ENCODE peak calls at places on chromosome 14, in eight cellular contexts. Q is CD4-positive, CD25-positive, alpha-beta regulatory T cell; G is GDM1; C is islet precursor cell; R is MV-4-11; O is neural progenitor cell; V is spleen; M is MCF 10A. I is an unnamed sample.

GRCh38 chr14:57136669-57137068 is 132.0 kb downstream of the EXOC5 start:
- DNase-seq in Q (no peak), G (no peak), C (no peak), R (no peak), O (no peak), V (no peak), M (peak), I (no peak)

GRCh38 chr14:69612759-69613145 is 1.4 kb downstream of the SUSD6 start:
- DNase-seq in Q (no peak), G (no peak), C (no peak), R (no peak), O (no peak), V (no peak), M (peak), I (peak)

GRCh38 chr14:62158779-62159178 is 396.6 kb downstream of the SNAPC1 start:
- DNase-seq in Q (no peak), G (no peak), C (no peak), R (no peak), O (no peak), V (no peak), M (no peak), I (no peak)

GRCh38 chr14:68607081-68607851 is 185.6 kb downstream of the ZFP36L1 start:
- DNase-seq in Q (no peak), G (peak), C (peak), R (no peak), O (peak), V (no peak), M (no peak), I (no peak)

GRCh38 chr14:77140937-77141591 is 527 bp downstream of the ZDHHC22 start:
- DNase-seq in Q (no peak), G (no peak), C (peak), R (no peak), O (peak), V (peak), M (no peak), I (no peak)

GRCh38 chr14:75561013-75561432 is 17.4 kb upstream of the FLVCR2 start:
- DNase-seq in Q (no peak), G (peak), C (peak), R (peak), O (peak), V (peak), M (peak), I (peak)

GRCh38 chr14:64755661-64756265 is 51.5 kb downstream of the PLEKHG3 start:
- DNase-seq in Q (peak), G (no peak), C (no peak), R (no peak), O (no peak), V (no peak), M (peak), I (peak)

GRCh38 chr14:98028156-98028555 is 1231.0 kb downstream of the VRK1 start:
- DNase-seq in Q (no peak), G (no peak), C (no peak), R (no peak), O (no peak), V (no peak), M (no peak), I (no peak)

GRCh38 chr14:55599250-55599879 is 19.4 kb downstream of the KTN1 start:
- DNase-seq in Q (no peak), G (no peak), C (no peak), R (no peak), O (no peak), V (no peak), M (peak), I (no peak)

GRCh38 chr14:22668417-22668816 is 24.3 kb upstream of the OR6J1 start:
- DNase-seq in Q (no peak), G (no peak), C (no peak), R (no peak), O (no peak), V (no peak), M (no peak), I (no peak)

GRCh38 chr14:69079188-69079742 is 73.7 kb downstream of the DCAF5 start:
- DNase-seq in Q (no peak), G (no peak), C (peak), R (no peak), O (no peak), V (no peak), M (no peak), I (peak)

GRCh38 chr14:100654814-100655795 is 67.9 kb upstream of the BEGAIN start:
- DNase-seq in Q (peak), G (no peak), C (peak), R (no peak), O (peak), V (no peak), M (no peak), I (no peak)

GRCh38 chr14:59354666-59355065 is 110.5 kb downstream of the GPR135 start:
- DNase-seq in Q (no peak), G (no peak), C (no peak), R (no peak), O (no peak), V (no peak), M (peak), I (peak)

GRCh38 chr14:67487937-67488893 is at the start of gene TMEM229B:
- DNase-seq in Q (peak), G (peak), C (no peak), R (peak), O (no peak), V (peak), M (no peak), I (no peak)

GRCh38 chr14:86574026-86574777 is 1044.3 kb downstream of the FLRT2 start:
- DNase-seq in Q (no peak), G (no peak), C (no peak), R (no peak), O (no peak), V (no peak), M (peak), I (peak)

GRCh38 chr14:64682173-64682710 is 22.0 kb upstream of the PLEKHG3 start:
- DNase-seq in Q (no peak), G (no peak), C (peak), R (no peak), O (no peak), V (no peak), M (peak), I (peak)

GRCh38 chr14:59771577-59771976 is 99.0 kb downstream of the RTN1 start:
- DNase-seq in Q (no peak), G (no peak), C (no peak), R (no peak), O (no peak), V (no peak), M (peak), I (peak)

GRCh38 chr14:99064262-99064954 is 207.6 kb downstream of the BCL11B start:
- DNase-seq in Q (no peak), G (no peak), C (peak), R (no peak), O (no peak), V (no peak), M (peak), I (peak)

GRCh38 chr14:104926619-104927431 is 2.1 kb downstream of the PLD4 start:
- DNase-seq in Q (no peak), G (peak), C (peak), R (peak), O (no peak), V (peak), M (no peak), I (no peak)

GRCh38 chr14:59882957-59883356 is 12.4 kb upstream of the RTN1 start:
- DNase-seq in Q (no peak), G (no peak), C (no peak), R (peak), O (peak), V (no peak), M (peak), I (no peak)

GRCh38 chr14:103819503-103820307 is 27.7 kb downstream of the PPP1R13B start:
- DNase-seq in Q (no peak), G (no peak), C (peak), R (no peak), O (peak), V (no peak), M (peak), I (no peak)

GRCh38 chr14:61694830-61695694 is at the start of gene HIF1A:
- DNase-seq in Q (peak), G (peak), C (peak), R (peak), O (peak), V (peak), M (peak), I (peak)

GRCh38 chr14:30961330-30961729 is 64.1 kb upstream of the AP4S1 start:
- DNase-seq in Q (no peak), G (no peak), C (no peak), R (no peak), O (no peak), V (no peak), M (no peak), I (no peak)

GRCh38 chr14:58663494-58664111 is 25.8 kb downstream of the DACT1 start:
- DNase-seq in Q (no peak), G (no peak), C (peak), R (no peak), O (no peak), V (no peak), M (peak), I (peak)

GRCh38 chr14:80930836-80931389 is 10.6 kb downstream of the CEP128 start:
- DNase-seq in Q (peak), G (peak), C (no peak), R (peak), O (no peak), V (no peak), M (peak), I (peak)

GRCh38 chr14:78446807-78447206 is 276.6 kb downstream of the NRXN3 start:
- DNase-seq in Q (no peak), G (no peak), C (peak), R (no peak), O (peak), V (no peak), M (peak), I (no peak)

GRCh38 chr14:93100098-93100497 is 15.6 kb downstream of the ITPK1 start:
- DNase-seq in Q (no peak), G (no peak), C (peak), R (no peak), O (no peak), V (no peak), M (no peak), I (peak)

GRCh38 chr14:100278702-100279101 is 27.5 kb downstream of the SLC25A29 start:
- DNase-seq in Q (no peak), G (no peak), C (peak), R (peak), O (no peak), V (no peak), M (peak), I (no peak)

I was measured in foreskin keratinocyte.